ENCODE peak calls at places on chromosome 19, in ten cellular contexts. Z is tibial artery, P is ovary, H is brain microvascular endothelial cell, U is IMR-90, G is left ventricle myocardium inferior, A is AG10803, M is adrenal gland, E is kidney epithelial cell, T is heart right ventricle. L is an unnamed sample.

GRCh38 chr19:4369888-4370260 is 26.5 kb downstream of the MPND start:
- DNase-seq in H (no peak), U (peak), T (no peak), Z (peak), A (peak), M (peak), G (no peak), E (no peak), P (no peak), L (no peak)

GRCh38 chr19:1066748-1067340 is at the start of gene ARHGAP45:
- DNase-seq in T (no peak), E (no peak), G (no peak), A (no peak), U (no peak), H (no peak), M (no peak), Z (no peak), P (no peak), L (no peak)

GRCh38 chr19:2974342-2974932 is 2.9 kb upstream of the TLE6 start:
- DNase-seq in A (no peak), Z (peak), G (peak), P (peak), E (no peak), T (peak), H (peak), U (no peak), M (peak), L (no peak)

GRCh38 chr19:10001899-10002298 is 8.4 kb downstream of the COL5A3 start:
- DNase-seq in Z (no peak), M (peak), H (no peak), U (no peak), T (peak), P (peak), A (peak), G (peak), E (no peak), L (no peak)

GRCh38 chr19:37466798-37467607 is at the start of gene ZNF569:
- DNase-seq in E (peak), A (peak), M (peak), G (peak), H (peak), P (peak), T (peak), U (peak), Z (peak), L (peak)

GRCh38 chr19:55383279-55383788 is 758 bp downstream of the TMEM238 start:
- DNase-seq in M (no peak), P (no peak), E (no peak), A (no peak), H (no peak), T (no peak), Z (no peak), G (no peak), U (no peak), L (no peak)

GRCh38 chr19:2246801-2247361 is 2.2 kb upstream of the AMH start:
- DNase-seq in Z (no peak), U (peak), E (no peak), H (peak), M (peak), T (peak), P (no peak), G (peak), A (peak), L (no peak)

GRCh38 chr19:10334340-10335148 is 1.2 kb upstream of the RAVER1 start:
- DNase-seq in U (peak), H (peak), E (peak), M (peak), A (peak), G (peak), P (peak), T (peak), Z (peak), L (peak)

GRCh38 chr19:39133431-39134270 is 8.1 kb downstream of the PAK4 start:
- DNase-seq in H (no peak), P (peak), T (no peak), M (peak), G (no peak), E (no peak), U (no peak), A (no peak), Z (no peak), L (no peak)

GRCh38 chr19:5774921-5775320 is 9.6 kb downstream of the PRR22 start:
- DNase-seq in E (no peak), A (peak), T (no peak), P (no peak), M (no peak), U (peak), G (no peak), Z (no peak), H (no peak), L (no peak)

GRCh38 chr19:15015946-15016542 is 33.2 kb upstream of the CASP14 start:
- DNase-seq in M (peak), P (no peak), G (no peak), E (no peak), A (no peak), Z (no peak), T (no peak), U (no peak), H (no peak), L (no peak)

GRCh38 chr19:30168760-30169159 is 203.4 kb upstream of the ZNF536 start:
- DNase-seq in E (no peak), M (no peak), A (no peak), T (no peak), P (no peak), H (no peak), G (no peak), Z (no peak), U (no peak), L (no peak)

GRCh38 chr19:1747285-1748114 is 5.8 kb upstream of the ONECUT3 start:
- DNase-seq in E (peak), T (no peak), Z (no peak), U (peak), P (no peak), G (no peak), H (peak), M (peak), A (peak), L (no peak)

GRCh38 chr19:35353635-35354034 is 4.6 kb upstream of the FFAR3 start:
- DNase-seq in G (no peak), Z (peak), T (no peak), P (no peak), E (no peak), M (peak), U (no peak), H (no peak), A (no peak), L (no peak)

DNA sequence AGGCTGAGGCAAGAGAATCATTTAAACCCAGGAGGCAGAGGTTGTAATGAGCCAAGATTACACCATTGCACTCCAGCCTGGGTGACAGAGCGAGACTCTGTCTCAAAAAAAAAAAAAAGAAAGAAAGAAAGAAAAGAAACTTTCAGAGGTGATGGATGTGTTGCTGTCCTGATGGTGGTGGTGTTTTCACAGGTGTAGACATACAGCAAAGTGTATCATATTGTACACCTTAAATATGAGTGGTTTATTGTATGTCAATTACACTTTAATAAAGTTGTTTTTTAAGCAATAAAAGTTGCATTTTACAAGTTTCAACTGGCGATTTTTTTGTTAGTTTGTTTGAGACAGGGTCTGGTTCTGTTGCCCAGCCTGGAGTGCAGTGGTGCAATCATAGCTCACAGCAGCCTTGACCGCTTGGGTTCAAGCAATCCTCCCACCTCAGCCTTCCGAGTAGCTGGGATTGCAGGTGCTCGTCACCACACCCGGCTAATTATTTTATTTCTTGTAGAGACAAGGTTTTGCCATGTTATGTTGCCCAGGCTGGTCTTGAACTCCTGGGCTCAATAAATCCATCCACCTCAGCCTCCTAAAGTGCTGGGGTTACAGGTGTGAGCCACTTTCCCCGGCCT is 13.5 kb upstream of the INSR start:
- DNase-seq in E (no peak), U (no peak), T (no peak), Z (peak), H (no peak), G (no peak), A (no peak), M (no peak), P (no peak), L (no peak)
- TF ChIP-seq CTCF in E (no peak), U (no peak), T (no peak), Z (no peak), H (no peak), G (no peak), A (no peak), M (no peak), P (no peak), L (no peak)

GRCh38 chr19:53130506-53130905 is 2.2 kb downstream of the ZNF415 start:
- DNase-seq in H (no peak), E (no peak), M (peak), P (no peak), A (no peak), G (no peak), T (peak), U (no peak), Z (no peak), L (no peak)

GRCh38 chr19:53131732-53132131 is 978 bp downstream of the ZNF415 start:
- DNase-seq in U (no peak), A (no peak), T (no peak), Z (no peak), E (no peak), H (no peak), P (no peak), M (peak), G (no peak), L (no peak)

GRCh38 chr19:53131085-53131484 is 1.6 kb downstream of the ZNF415 start:
- DNase-seq in P (no peak), H (no peak), A (no peak), U (no peak), T (no peak), E (no peak), G (no peak), Z (no peak), M (peak), L (no peak)

GRCh38 chr19:53136432-53136831 is 3.7 kb upstream of the ZNF415 start:
- DNase-seq in M (no peak), H (no peak), P (no peak), G (no peak), E (no peak), Z (no peak), A (no peak), T (no peak), U (no peak), L (no peak)

DNA sequence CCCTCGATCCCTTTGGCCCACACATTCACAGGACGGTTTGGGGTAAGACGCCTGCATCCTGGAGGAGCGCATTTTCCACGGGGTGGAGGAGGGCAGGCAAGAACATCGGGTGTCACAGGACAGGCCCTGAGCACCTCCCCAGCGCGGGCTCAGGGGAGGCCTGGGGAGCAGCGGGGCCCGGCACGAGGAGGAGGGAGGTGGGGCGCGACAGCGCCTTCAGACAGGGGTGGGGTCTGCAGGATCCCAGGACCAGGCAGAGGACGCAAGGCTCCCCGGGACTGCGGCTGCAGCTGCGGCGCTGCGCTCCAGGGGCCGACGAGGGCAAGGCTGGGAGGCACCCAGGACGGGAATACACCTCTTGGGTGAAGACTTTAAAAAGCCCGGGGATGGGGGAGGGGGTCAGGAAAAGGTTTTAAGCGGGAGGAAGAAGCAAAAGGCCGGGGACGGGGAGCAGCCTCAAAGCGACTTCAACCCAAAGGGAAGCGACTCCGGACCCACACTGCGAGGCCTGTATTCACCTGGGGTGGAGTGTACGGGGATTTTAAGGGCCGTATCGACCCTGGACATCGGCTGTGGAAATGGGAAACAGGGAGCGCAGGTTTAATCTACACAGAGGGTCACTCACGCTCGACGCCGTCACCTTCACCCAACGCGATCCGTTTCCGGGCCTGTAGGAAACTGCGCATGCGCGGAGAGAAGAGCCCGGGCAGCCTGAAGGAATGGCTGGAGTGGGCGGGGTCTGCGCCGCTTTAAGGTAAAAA is at the start of gene ZNF415:
- DNase-seq in M (peak), G (peak), U (peak), Z (peak), A (peak), P (peak), T (peak), H (peak), E (no peak), L (peak)
- H3K4me3 ChIP-seq in M (peak), G (peak), U (peak), Z (peak), A (peak), P (peak), T (peak), H (peak), E (peak), L (peak)

GRCh38 chr19:19595171-19595701 is 23.3 kb downstream of the PBX4 start:
- DNase-seq in M (no peak), U (peak), P (no peak), G (no peak), A (peak), T (no peak), H (peak), E (no peak), Z (no peak), L (peak)
- TF ChIP-seq CTCF in M (no peak), U (no peak), P (no peak), G (no peak), A (no peak), T (no peak), H (no peak), E (no peak), Z (no peak), L (no peak)

GRCh38 chr19:47241919-47242644 is 11.1 kb upstream of the BBC3 start:
- DNase-seq in A (no peak), P (no peak), E (no peak), U (no peak), H (no peak), T (no peak), G (no peak), Z (no peak), M (no peak), L (no peak)

GRCh38 chr19:47240996-47241918 is 10.3 kb upstream of the BBC3 start:
- DNase-seq in U (peak), E (no peak), M (peak), A (peak), Z (no peak), P (peak), T (peak), H (peak), G (peak), L (peak)

GRCh38 chr19:47240561-47240960 is 9.6 kb upstream of the BBC3 start:
- DNase-seq in U (no peak), H (no peak), G (no peak), P (no peak), M (no peak), T (no peak), A (no peak), E (no peak), Z (no peak), L (no peak)

GRCh38 chr19:47243776-47244547 is 12.4 kb upstream of the CCDC9 start:
- DNase-seq in G (peak), M (peak), U (peak), E (peak), A (peak), T (peak), P (peak), H (peak), Z (peak), L (peak)

GRCh38 chr19:47243364-47243775 is 12.4 kb upstream of the BBC3 start:
- DNase-seq in Z (no peak), A (peak), M (no peak), G (no peak), T (no peak), P (no peak), U (no peak), H (no peak), E (no peak), L (no peak)
- H3K4me3 ChIP-seq in Z (peak), A (peak), M (peak), G (peak), T (peak), P (no peak), U (peak), H (peak), E (peak), L (no peak)

GRCh38 chr19:31254611-31255010 is 94.6 kb downstream of the TSHZ3 start:
- DNase-seq in H (no peak), G (no peak), T (no peak), E (no peak), A (no peak), U (no peak), M (no peak), P (no peak), Z (no peak), L (no peak)

GRCh38 chr19:31253816-31254551 is 95.3 kb downstream of the TSHZ3 start:
- DNase-seq in U (peak), M (no peak), A (no peak), T (no peak), E (no peak), Z (no peak), H (no peak), P (peak), G (no peak), L (no peak)

GRCh38 chr19:31252476-31252875 is 96.8 kb downstream of the TSHZ3 start:
- DNase-seq in E (no peak), A (no peak), H (no peak), U (no peak), Z (no peak), M (no peak), G (no peak), T (no peak), P (no peak), L (no peak)

DNA sequence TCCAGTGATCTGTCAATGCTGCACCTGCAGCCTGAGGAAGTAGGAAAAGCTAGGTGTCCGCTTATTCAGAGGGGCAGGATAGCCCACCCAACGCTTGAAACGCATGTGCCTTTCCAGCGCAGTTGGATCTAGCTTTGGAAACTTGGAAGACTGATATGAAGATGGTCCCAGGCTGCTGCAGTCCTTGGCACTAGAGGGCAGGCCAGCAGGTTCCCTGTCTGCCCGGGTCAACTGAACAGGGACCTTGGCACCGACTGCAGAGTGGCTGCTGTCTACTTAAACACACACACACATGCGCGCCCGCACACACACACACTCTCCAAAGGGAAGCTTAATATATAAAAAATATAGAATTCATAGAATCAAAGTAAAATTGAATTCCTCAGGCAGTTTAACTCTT is 100.0 kb downstream of the TSHZ3 start:
- DNase-seq in H (no peak), A (no peak), U (no peak), T (no peak), E (no peak), P (no peak), G (no peak), Z (no peak), M (peak), L (peak)
- TF ChIP-seq CTCF in H (peak), A (no peak), U (no peak), T (no peak), E (no peak), P (no peak), G (peak), Z (no peak), M (no peak), L (peak)

L was measured in LNCaP clone FGC.